ENCODE peak calls at places on chromosomes 2 and 18, in four cellular contexts. One of them, this sample, is unnamed.

GRCh38 chr2:191566347-191566746 is 111.6 kb upstream of the NABP1 start:
- DNase-seq in mammary epithelial cell: peak
- DNase-seq in astrocyte: peak
- DNase-seq in neural progenitor cell: peak
- DNase-seq in this sample: peak

GRCh38 chr18:34494359-34494696 is 215.8 kb upstream of the DTNA start:
- DNase-seq in mammary epithelial cell: no peak
- DNase-seq in astrocyte: no peak
- DNase-seq in neural progenitor cell: peak
- DNase-seq in this sample: no peak

GRCh38 chr2:102025016-102025491 is 33.3 kb downstream of the IL1R2 start:
- DNase-seq in mammary epithelial cell: peak
- DNase-seq in astrocyte: peak
- DNase-seq in neural progenitor cell: no peak
- DNase-seq in this sample: no peak

GRCh38 chr2:217431577-217432269 is 571.1 kb downstream of the TNS1 start:
- DNase-seq in mammary epithelial cell: no peak
- DNase-seq in astrocyte: no peak
- DNase-seq in neural progenitor cell: no peak
- DNase-seq in this sample: no peak

GRCh38 chr2:150610670-150611279 is 123.3 kb upstream of the RND3 start:
- DNase-seq in mammary epithelial cell: peak
- DNase-seq in astrocyte: no peak
- DNase-seq in neural progenitor cell: peak
- DNase-seq in this sample: peak

GRCh38 chr2:241986836-241987641 is 117.5 kb downstream of the RTP5 start:
- DNase-seq in mammary epithelial cell: no peak
- DNase-seq in astrocyte: no peak
- DNase-seq in neural progenitor cell: no peak
- DNase-seq in this sample: no peak

GRCh38 chr2:240319855-240320560 is 115.5 kb upstream of the GPC1 start:
- DNase-seq in mammary epithelial cell: peak
- DNase-seq in astrocyte: peak
- DNase-seq in neural progenitor cell: peak
- DNase-seq in this sample: peak

GRCh38 chr18:12946549-12947354 is 1.1 kb upstream of the SEH1L start:
- DNase-seq in mammary epithelial cell: peak
- DNase-seq in astrocyte: peak
- DNase-seq in neural progenitor cell: peak
- DNase-seq in this sample: peak

GRCh38 chr2:161136194-161136593 is 24.0 kb upstream of the TANK start:
- DNase-seq in mammary epithelial cell: no peak
- DNase-seq in astrocyte: no peak
- DNase-seq in neural progenitor cell: no peak
- DNase-seq in this sample: no peak

GRCh38 chr2:161138429-161138828 is 21.8 kb upstream of the TANK start:
- DNase-seq in mammary epithelial cell: no peak
- DNase-seq in astrocyte: no peak
- DNase-seq in neural progenitor cell: no peak
- DNase-seq in this sample: no peak

GRCh38 chr2:161136696-161137324 is 23.4 kb upstream of the TANK start:
- DNase-seq in mammary epithelial cell: peak
- DNase-seq in astrocyte: peak
- DNase-seq in neural progenitor cell: no peak
- DNase-seq in this sample: no peak

GRCh38 chr2:161139098-161139987 is 20.9 kb upstream of the TANK start:
- DNase-seq in mammary epithelial cell: peak
- DNase-seq in astrocyte: peak
- DNase-seq in neural progenitor cell: no peak
- DNase-seq in this sample: no peak

DNA sequence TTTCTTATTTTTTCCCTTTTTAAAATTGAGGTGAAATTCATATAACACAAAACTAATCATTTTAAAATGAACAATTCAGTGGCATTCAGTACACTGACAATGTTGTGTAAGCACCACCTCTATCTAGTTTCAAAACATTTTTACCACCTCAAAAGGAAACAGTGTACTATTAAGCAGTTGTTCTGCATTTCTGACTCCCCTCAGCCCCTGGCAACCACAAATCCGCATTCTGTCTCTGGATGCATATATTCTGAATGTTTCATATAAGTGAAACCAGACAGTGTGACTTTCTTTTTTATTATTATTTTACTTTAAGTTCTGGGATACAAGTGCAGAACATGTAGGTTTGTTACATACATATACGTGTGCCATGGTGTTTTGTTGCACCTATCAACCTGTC is 19.2 kb upstream of the TANK start:
- DNase-seq in mammary epithelial cell: no peak
- DNase-seq in astrocyte: no peak
- DNase-seq in neural progenitor cell: no peak
- DNase-seq in this sample: no peak
- H3K4me3 ChIP-seq in mammary epithelial cell: no peak
- H3K4me3 ChIP-seq in astrocyte: no peak
- H3K4me3 ChIP-seq in neural progenitor cell: no peak
- H3K4me3 ChIP-seq in this sample: no peak

GRCh38 chr2:118763797-118764196 is 83.7 kb downstream of the EN1 start:
- DNase-seq in mammary epithelial cell: no peak
- DNase-seq in astrocyte: peak
- DNase-seq in neural progenitor cell: peak
- DNase-seq in this sample: peak
- TF ChIP-seq EZH2 in mammary epithelial cell: no peak
- TF ChIP-seq EZH2 in astrocyte: no peak
- TF ChIP-seq EZH2 in neural progenitor cell: no peak
- TF ChIP-seq EZH2 in this sample: no peak

DNA sequence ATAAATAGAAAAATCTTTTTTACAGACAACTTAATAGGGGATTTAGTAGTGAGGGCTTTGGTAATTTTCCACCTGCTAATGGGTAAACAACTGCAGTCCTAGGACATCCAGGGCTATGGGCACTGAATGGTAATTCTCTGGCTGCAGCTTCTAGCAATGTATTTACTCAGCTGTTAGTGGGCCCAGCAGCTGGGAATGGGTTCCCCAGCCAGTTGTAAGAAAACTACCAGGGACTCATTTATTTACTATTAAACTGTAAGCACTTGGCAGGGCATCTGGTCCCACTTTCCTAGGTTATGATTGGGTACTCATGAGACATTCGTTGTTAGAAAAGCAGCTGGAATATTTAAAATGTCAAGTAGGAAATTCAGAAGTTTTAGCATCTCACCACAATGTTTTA is 363.8 kb upstream of the TRIB2 start:
- DNase-seq in mammary epithelial cell: no peak
- DNase-seq in astrocyte: no peak
- DNase-seq in neural progenitor cell: no peak
- DNase-seq in this sample: no peak
- H3K27ac ChIP-seq in mammary epithelial cell: no peak
- H3K27ac ChIP-seq in astrocyte: no peak
- H3K27ac ChIP-seq in neural progenitor cell: no peak
- H3K27ac ChIP-seq in this sample: no peak

GRCh38 chr18:55778731-55779460 is 190.9 kb upstream of the TCF4 start:
- DNase-seq in mammary epithelial cell: peak
- DNase-seq in astrocyte: no peak
- DNase-seq in neural progenitor cell: peak
- DNase-seq in this sample: peak
- H3K4me3 ChIP-seq in mammary epithelial cell: peak
- H3K4me3 ChIP-seq in astrocyte: peak
- H3K4me3 ChIP-seq in neural progenitor cell: peak
- H3K4me3 ChIP-seq in this sample: peak

DNA sequence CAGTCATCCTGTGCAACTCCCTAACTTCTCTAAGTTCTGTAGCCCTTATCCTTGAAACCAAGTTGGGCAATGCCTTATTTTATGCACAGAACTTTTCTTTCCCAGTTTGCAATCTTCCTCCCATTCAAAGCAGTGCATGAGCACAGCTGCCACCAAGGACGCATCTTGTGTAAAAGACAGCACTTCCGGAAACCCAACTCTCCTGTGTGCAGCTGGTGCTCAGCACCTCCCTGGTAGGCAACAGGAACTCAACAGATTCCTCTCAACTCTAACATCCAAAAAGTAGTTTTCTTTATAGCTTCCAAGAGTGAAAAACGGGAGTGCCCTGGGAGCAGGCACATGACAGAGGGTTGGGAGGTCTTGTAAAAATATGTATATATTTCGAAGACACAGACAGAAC is 2.2 kb downstream of the TMEM18 start:
- DNase-seq in mammary epithelial cell: no peak
- DNase-seq in astrocyte: no peak
- DNase-seq in neural progenitor cell: no peak
- DNase-seq in this sample: no peak
- TF ChIP-seq EZH2 in mammary epithelial cell: no peak
- TF ChIP-seq EZH2 in astrocyte: no peak
- TF ChIP-seq EZH2 in neural progenitor cell: no peak
- TF ChIP-seq EZH2 in this sample: no peak

GRCh38 chr2:173058673-173059072 is 17.0 kb upstream of the MAP3K20 start:
- DNase-seq in mammary epithelial cell: no peak
- DNase-seq in astrocyte: no peak
- DNase-seq in neural progenitor cell: no peak
- DNase-seq in this sample: peak
- H3K27ac ChIP-seq in mammary epithelial cell: no peak
- H3K27ac ChIP-seq in astrocyte: no peak
- H3K27ac ChIP-seq in neural progenitor cell: no peak
- H3K27ac ChIP-seq in this sample: no peak

GRCh38 chr2:182866095-182866460 is 359 bp downstream of the FRZB start:
- DNase-seq in mammary epithelial cell: no peak
- DNase-seq in astrocyte: no peak
- DNase-seq in neural progenitor cell: peak
- DNase-seq in this sample: no peak
- H3K4me3 ChIP-seq in mammary epithelial cell: no peak
- H3K4me3 ChIP-seq in astrocyte: peak
- H3K4me3 ChIP-seq in neural progenitor cell: peak
- H3K4me3 ChIP-seq in this sample: peak

This sample was measured in A673.